ENCODE peak calls at places on chromosome 16, in four cellular contexts. One of them, this sample, is unnamed.

GRCh38 chr16:81497690-81498089 is 53.1 kb downstream of the CMIP start:
- DNase-seq in GM13977: peak
- DNase-seq in NCI-H1694 treated with DMSO at 0.1 percent for 48 hours: no peak
- DNase-seq in stimulated activated CD8-positive, alpha-beta memory T cell treated with anti-CD3 and anti-CD28 coated beads, Interleukin-4, amount 100 ng/mL, for 48 hours: no peak
- DNase-seq in this sample: no peak

GRCh38 chr16:50190292-50190691 is 37.2 kb downstream of the TENT4B start:
- DNase-seq in GM13977: no peak
- DNase-seq in NCI-H1694 treated with DMSO at 0.1 percent for 48 hours: no peak
- DNase-seq in stimulated activated CD8-positive, alpha-beta memory T cell treated with anti-CD3 and anti-CD28 coated beads, Interleukin-4, amount 100 ng/mL, for 48 hours: no peak
- DNase-seq in this sample: no peak

GRCh38 chr16:11755022-11755760 is 12.5 kb upstream of the TXNDC11 start:
- DNase-seq in GM13977: no peak
- DNase-seq in NCI-H1694 treated with DMSO at 0.1 percent for 48 hours: no peak
- DNase-seq in stimulated activated CD8-positive, alpha-beta memory T cell treated with anti-CD3 and anti-CD28 coated beads, Interleukin-4, amount 100 ng/mL, for 48 hours: no peak
- DNase-seq in this sample: no peak

GRCh38 chr16:10927497-10928112 is 14.7 kb downstream of the DEXI start:
- DNase-seq in GM13977: no peak
- DNase-seq in NCI-H1694 treated with DMSO at 0.1 percent for 48 hours: no peak
- DNase-seq in stimulated activated CD8-positive, alpha-beta memory T cell treated with anti-CD3 and anti-CD28 coated beads, Interleukin-4, amount 100 ng/mL, for 48 hours: no peak
- DNase-seq in this sample: no peak

GRCh38 chr16:79519448-79519847 is 81.1 kb downstream of the MAF start:
- DNase-seq in GM13977: no peak
- DNase-seq in NCI-H1694 treated with DMSO at 0.1 percent for 48 hours: no peak
- DNase-seq in stimulated activated CD8-positive, alpha-beta memory T cell treated with anti-CD3 and anti-CD28 coated beads, Interleukin-4, amount 100 ng/mL, for 48 hours: no peak
- DNase-seq in this sample: no peak

GRCh38 chr16:10583269-10583668 is 2.9 kb upstream of the EMP2 start:
- DNase-seq in GM13977: no peak
- DNase-seq in NCI-H1694 treated with DMSO at 0.1 percent for 48 hours: no peak
- DNase-seq in stimulated activated CD8-positive, alpha-beta memory T cell treated with anti-CD3 and anti-CD28 coated beads, Interleukin-4, amount 100 ng/mL, for 48 hours: no peak
- DNase-seq in this sample: no peak

GRCh38 chr16:84737658-84738057 is 37.9 kb downstream of the USP10 start:
- DNase-seq in GM13977: no peak
- DNase-seq in NCI-H1694 treated with DMSO at 0.1 percent for 48 hours: no peak
- DNase-seq in stimulated activated CD8-positive, alpha-beta memory T cell treated with anti-CD3 and anti-CD28 coated beads, Interleukin-4, amount 100 ng/mL, for 48 hours: no peak
- DNase-seq in this sample: no peak

GRCh38 chr16:86231321-86231995 is 278.9 kb upstream of the FOXF1 start:
- DNase-seq in GM13977: no peak
- DNase-seq in NCI-H1694 treated with DMSO at 0.1 percent for 48 hours: no peak
- DNase-seq in stimulated activated CD8-positive, alpha-beta memory T cell treated with anti-CD3 and anti-CD28 coated beads, Interleukin-4, amount 100 ng/mL, for 48 hours: no peak
- DNase-seq in this sample: no peak

GRCh38 chr16:72715267-72715666 is 332.7 kb downstream of the ZFHX3 start:
- DNase-seq in GM13977: no peak
- DNase-seq in NCI-H1694 treated with DMSO at 0.1 percent for 48 hours: no peak
- DNase-seq in stimulated activated CD8-positive, alpha-beta memory T cell treated with anti-CD3 and anti-CD28 coated beads, Interleukin-4, amount 100 ng/mL, for 48 hours: no peak
- DNase-seq in this sample: no peak

GRCh38 chr16:22050963-22051362 is 41.4 kb upstream of the VWA3A start:
- DNase-seq in GM13977: no peak
- DNase-seq in NCI-H1694 treated with DMSO at 0.1 percent for 48 hours: no peak
- DNase-seq in stimulated activated CD8-positive, alpha-beta memory T cell treated with anti-CD3 and anti-CD28 coated beads, Interleukin-4, amount 100 ng/mL, for 48 hours: no peak
- DNase-seq in this sample: no peak

GRCh38 chr16:72228014-72228413 is 56.1 kb upstream of the PMFBP1 start:
- DNase-seq in GM13977: no peak
- DNase-seq in NCI-H1694 treated with DMSO at 0.1 percent for 48 hours: no peak
- DNase-seq in stimulated activated CD8-positive, alpha-beta memory T cell treated with anti-CD3 and anti-CD28 coated beads, Interleukin-4, amount 100 ng/mL, for 48 hours: no peak
- DNase-seq in this sample: no peak

GRCh38 chr16:30628628-30629342 is 18.6 kb upstream of the ZNF689 start:
- DNase-seq in GM13977: peak
- DNase-seq in NCI-H1694 treated with DMSO at 0.1 percent for 48 hours: peak
- DNase-seq in stimulated activated CD8-positive, alpha-beta memory T cell treated with anti-CD3 and anti-CD28 coated beads, Interleukin-4, amount 100 ng/mL, for 48 hours: peak
- DNase-seq in this sample: peak

GRCh38 chr16:54102888-54103866 is 183.4 kb downstream of the IRX3 start:
- DNase-seq in GM13977: no peak
- DNase-seq in NCI-H1694 treated with DMSO at 0.1 percent for 48 hours: no peak
- DNase-seq in stimulated activated CD8-positive, alpha-beta memory T cell treated with anti-CD3 and anti-CD28 coated beads, Interleukin-4, amount 100 ng/mL, for 48 hours: no peak
- DNase-seq in this sample: no peak

GRCh38 chr16:19657831-19658230 is 60.2 kb downstream of the KNOP1 start:
- DNase-seq in GM13977: no peak
- DNase-seq in NCI-H1694 treated with DMSO at 0.1 percent for 48 hours: peak
- DNase-seq in stimulated activated CD8-positive, alpha-beta memory T cell treated with anti-CD3 and anti-CD28 coated beads, Interleukin-4, amount 100 ng/mL, for 48 hours: no peak
- DNase-seq in this sample: no peak

GRCh38 chr16:68737046-68737729 is at the start of gene CDH1:
- DNase-seq in GM13977: peak
- DNase-seq in NCI-H1694 treated with DMSO at 0.1 percent for 48 hours: no peak
- DNase-seq in stimulated activated CD8-positive, alpha-beta memory T cell treated with anti-CD3 and anti-CD28 coated beads, Interleukin-4, amount 100 ng/mL, for 48 hours: peak
- DNase-seq in this sample: no peak

GRCh38 chr16:86498155-86498651 is 12.1 kb upstream of the FOXF1 start:
- DNase-seq in GM13977: peak
- DNase-seq in NCI-H1694 treated with DMSO at 0.1 percent for 48 hours: no peak
- DNase-seq in stimulated activated CD8-positive, alpha-beta memory T cell treated with anti-CD3 and anti-CD28 coated beads, Interleukin-4, amount 100 ng/mL, for 48 hours: no peak
- DNase-seq in this sample: peak

GRCh38 chr16:67236551-67237395 is 9.8 kb downstream of the TMEM208 start:
- DNase-seq in GM13977: peak
- DNase-seq in NCI-H1694 treated with DMSO at 0.1 percent for 48 hours: no peak
- DNase-seq in stimulated activated CD8-positive, alpha-beta memory T cell treated with anti-CD3 and anti-CD28 coated beads, Interleukin-4, amount 100 ng/mL, for 48 hours: peak
- DNase-seq in this sample: peak

GRCh38 chr16:79601092-79601977 is 798 bp upstream of the MAF start:
- DNase-seq in GM13977: no peak
- DNase-seq in NCI-H1694 treated with DMSO at 0.1 percent for 48 hours: no peak
- DNase-seq in stimulated activated CD8-positive, alpha-beta memory T cell treated with anti-CD3 and anti-CD28 coated beads, Interleukin-4, amount 100 ng/mL, for 48 hours: peak
- DNase-seq in this sample: peak

GRCh38 chr16:57508084-57508425 is 21.8 kb upstream of the DOK4 start:
- DNase-seq in GM13977: no peak
- DNase-seq in NCI-H1694 treated with DMSO at 0.1 percent for 48 hours: no peak
- DNase-seq in stimulated activated CD8-positive, alpha-beta memory T cell treated with anti-CD3 and anti-CD28 coated beads, Interleukin-4, amount 100 ng/mL, for 48 hours: no peak
- DNase-seq in this sample: no peak

GRCh38 chr16:86082400-86083030 is 183.6 kb downstream of the IRF8 start:
- DNase-seq in GM13977: no peak
- DNase-seq in NCI-H1694 treated with DMSO at 0.1 percent for 48 hours: no peak
- DNase-seq in stimulated activated CD8-positive, alpha-beta memory T cell treated with anti-CD3 and anti-CD28 coated beads, Interleukin-4, amount 100 ng/mL, for 48 hours: no peak
- DNase-seq in this sample: no peak

GRCh38 chr16:1420111-1420539 is 422 bp downstream of the UQCC4 start:
- DNase-seq in GM13977: no peak
- DNase-seq in NCI-H1694 treated with DMSO at 0.1 percent for 48 hours: no peak
- DNase-seq in stimulated activated CD8-positive, alpha-beta memory T cell treated with anti-CD3 and anti-CD28 coated beads, Interleukin-4, amount 100 ng/mL, for 48 hours: no peak
- DNase-seq in this sample: peak

GRCh38 chr16:85615014-85615851 is 2.1 kb downstream of the GSE1 start:
- DNase-seq in GM13977: no peak
- DNase-seq in NCI-H1694 treated with DMSO at 0.1 percent for 48 hours: peak
- DNase-seq in stimulated activated CD8-positive, alpha-beta memory T cell treated with anti-CD3 and anti-CD28 coated beads, Interleukin-4, amount 100 ng/mL, for 48 hours: peak
- DNase-seq in this sample: peak